ENCODE peak calls at places on chromosomes 2 and 18, in six cellular contexts. O is fibroblast of mammary gland, I is epithelial cell of proximal tubule, Y is sigmoid colon, D is A549, T is astrocyte of the spinal cord. J is an unnamed sample.

GRCh38 chr18:60485207-60485606 is 112.6 kb upstream of the MC4R start:
- DNase-seq in Y (no peak), D (no peak), T (peak), O (no peak), I (no peak), J (peak)

GRCh38 chr2:104701471-104701911 is 152.4 kb upstream of the POU3F3 start:
- DNase-seq in T (no peak), Y (no peak), O (no peak), I (no peak), D (no peak), J (no peak)

GRCh38 chr2:128219891-128220290 is 98.8 kb downstream of the HS6ST1 start:
- DNase-seq in I (no peak), T (no peak), O (no peak), Y (no peak), D (no peak), J (no peak)

GRCh38 chr18:421236-422155 is 79.0 kb downstream of the COLEC12 start:
- DNase-seq in I (no peak), T (peak), Y (no peak), D (no peak), O (peak), J (peak)

GRCh38 chr2:206572725-206573124 is 69.6 kb upstream of the FAM237A start:
- DNase-seq in I (no peak), Y (no peak), T (no peak), D (no peak), O (no peak), J (no peak)

GRCh38 chr2:230905448-230906430 is 19.3 kb downstream of the GPR55 start:
- DNase-seq in O (peak), I (no peak), Y (peak), T (peak), D (no peak), J (no peak)

GRCh38 chr2:44918095-44918775 is 23.3 kb upstream of the SIX3 start:
- DNase-seq in I (peak), T (no peak), Y (no peak), O (peak), D (no peak), J (peak)

GRCh38 chr2:84257871-84258270 is 201.2 kb downstream of the SUCLG1 start:
- DNase-seq in T (no peak), O (no peak), Y (no peak), I (no peak), D (no peak), J (no peak)

GRCh38 chr2:239321596-239322413 is 79.0 kb downstream of the HDAC4 start:
- DNase-seq in D (no peak), T (no peak), Y (no peak), O (no peak), I (no peak), J (no peak)

GRCh38 chr2:160783481-160783880 is 289.9 kb upstream of the RBMS1 start:
- DNase-seq in I (no peak), O (peak), Y (no peak), T (no peak), D (no peak), J (peak)

GRCh38 chr2:148027822-148028221 is 6.9 kb downstream of the MBD5 start:
- DNase-seq in D (no peak), Y (no peak), I (no peak), O (peak), T (no peak), J (no peak)

GRCh38 chr2:177211148-177211547 is 1.4 kb upstream of the HNRNPA3 start:
- DNase-seq in O (no peak), I (no peak), D (no peak), Y (no peak), T (no peak), J (no peak)

GRCh38 chr2:133817680-133818566 is 249.7 kb upstream of the NCKAP5 start:
- DNase-seq in Y (no peak), I (peak), D (peak), T (peak), O (peak), J (peak)

GRCh38 chr2:33583194-33583938 is 15.7 kb downstream of the FAM98A start:
- DNase-seq in D (no peak), I (no peak), Y (no peak), T (peak), O (peak), J (peak)

GRCh38 chr18:48992791-48993555 is 42.2 kb upstream of the SMAD7 start:
- DNase-seq in I (no peak), T (no peak), D (no peak), O (no peak), Y (no peak), J (no peak)

GRCh38 chr18:44960580-44960979 is 279.9 kb downstream of the SETBP1 start:
- DNase-seq in T (no peak), O (no peak), Y (no peak), D (no peak), I (no peak), J (no peak)

DNA sequence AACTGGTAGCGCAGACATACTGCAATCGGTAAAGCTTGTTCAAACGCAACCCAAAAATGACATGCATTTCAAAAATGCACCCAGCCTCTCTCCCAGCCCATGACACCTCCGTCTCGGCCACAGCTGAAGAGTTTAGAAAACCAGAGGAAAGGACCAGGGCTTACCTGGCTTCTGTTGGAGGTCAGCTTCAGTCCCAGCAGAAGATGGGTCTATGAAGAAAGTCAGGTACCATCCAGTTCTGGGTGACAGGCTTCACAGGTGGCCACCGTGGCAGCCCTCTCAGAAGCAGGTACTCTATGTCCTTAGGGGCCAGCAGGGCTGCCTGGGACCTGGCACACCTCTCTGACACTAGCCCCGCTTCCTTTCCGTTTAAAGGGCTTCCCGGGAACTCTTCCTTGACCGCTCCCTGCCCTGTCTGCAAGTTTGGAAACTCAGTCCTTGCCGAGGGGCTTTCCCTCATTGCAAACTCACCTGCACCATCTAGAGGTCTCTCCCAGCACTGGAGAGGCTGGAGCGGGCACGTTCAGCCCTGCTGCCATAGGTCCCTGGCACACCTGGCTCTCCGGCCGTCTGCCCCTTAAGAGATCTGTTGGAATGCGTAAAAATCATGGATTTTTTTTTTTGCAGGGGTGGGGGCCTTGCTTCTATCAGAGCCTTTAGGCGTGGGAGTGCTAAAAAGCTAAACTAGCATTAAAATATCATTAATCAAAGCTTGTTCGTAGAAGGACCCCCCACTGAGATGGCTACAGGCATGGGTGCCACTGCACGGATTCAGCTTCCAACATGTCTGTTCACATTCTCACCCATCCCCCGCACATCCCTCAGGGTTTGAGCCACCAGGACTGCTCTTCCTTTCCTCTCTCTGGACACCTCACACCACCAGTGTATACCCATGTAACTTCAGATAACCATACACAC is at the start of gene EDAR:
- DNase-seq in I (no peak), O (peak), D (peak), T (peak), Y (no peak), J (no peak)
- TF ChIP-seq CTCF in I (peak), O (peak), D (peak), T (peak), Y (no peak), J (peak)

DNA sequence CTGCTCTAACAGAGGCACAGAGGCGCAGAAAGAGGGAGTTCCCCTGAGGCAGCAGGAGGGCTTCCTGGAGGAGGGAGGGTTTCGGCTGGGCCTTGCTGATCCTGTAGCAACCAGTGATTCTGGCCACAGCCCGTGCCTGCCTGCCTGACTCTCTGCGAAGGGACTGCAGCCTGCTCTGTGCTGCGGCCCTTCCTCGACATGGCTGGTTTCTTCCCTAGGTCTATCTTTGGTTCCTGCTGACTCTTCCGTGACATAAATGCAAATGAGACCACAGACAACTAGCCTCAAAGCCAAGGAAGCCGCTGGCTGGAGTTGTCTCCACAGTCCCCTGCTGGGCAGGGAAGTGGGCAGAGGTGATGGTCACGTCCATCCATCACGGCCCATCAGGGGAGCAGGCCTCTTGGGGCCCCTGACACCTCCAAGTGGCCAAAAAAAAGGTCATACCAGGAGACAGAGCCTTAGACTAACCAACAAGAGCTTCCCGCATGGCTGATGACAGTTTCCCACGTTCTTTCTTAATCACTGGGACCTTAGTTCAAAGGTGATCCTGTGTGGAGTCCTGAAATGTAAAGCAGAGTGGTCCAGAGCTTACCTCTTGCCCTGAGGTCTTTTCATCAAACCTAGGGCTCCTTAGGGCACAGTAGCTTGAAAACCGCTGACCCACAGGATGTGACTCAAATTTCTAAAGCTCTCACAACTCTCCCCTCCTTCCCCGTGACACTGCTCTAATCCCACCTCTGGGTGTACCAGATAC is 55.3 kb downstream of the HS1BP3 start:
- DNase-seq in Y (peak), O (peak), T (peak), I (no peak), D (no peak), J (no peak)
- H3K4me3 ChIP-seq in Y (no peak), O (no peak), T (no peak), I (no peak), D (no peak), J (no peak)

DNA sequence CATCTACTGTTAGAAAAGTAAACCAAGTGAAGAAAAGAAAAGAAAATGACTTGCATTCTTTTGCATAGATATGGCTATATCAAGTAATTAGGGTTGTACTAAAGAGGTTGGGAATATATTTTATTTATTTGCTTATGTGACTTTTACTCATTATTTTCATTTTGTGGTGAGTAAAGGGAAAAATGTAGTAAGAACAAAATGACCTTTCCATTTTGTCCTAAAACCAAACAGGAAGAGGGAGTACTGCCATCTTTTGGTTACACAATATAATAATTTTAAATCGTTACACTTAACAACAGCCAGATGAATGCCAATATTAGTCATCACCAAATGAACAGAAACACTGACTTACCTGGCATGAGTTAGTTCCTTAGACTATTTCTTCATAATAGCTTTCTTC is 47.3 kb upstream of the NDUFV2 start:
- DNase-seq in T (peak), I (peak), Y (no peak), D (peak), O (peak), J (peak)
- TF ChIP-seq CTCF in T (peak), I (peak), Y (no peak), D (peak), O (peak), J (peak)

GRCh38 chr2:64526034-64526433 is 1.9 kb downstream of the AFTPH start:
- DNase-seq in O (no peak), Y (no peak), T (no peak), D (no peak), I (no peak), J (no peak)
- H3K4me3 ChIP-seq in O (no peak), Y (no peak), T (no peak), D (no peak), I (peak), J (peak)

GRCh38 chr2:169782513-169782912 is 16.2 kb upstream of the SSB start:
- DNase-seq in T (no peak), I (no peak), O (no peak), D (no peak), Y (no peak), J (no peak)
- TF ChIP-seq CTCF in T (no peak), I (no peak), O (no peak), D (no peak), Y (no peak), J (no peak)

DNA sequence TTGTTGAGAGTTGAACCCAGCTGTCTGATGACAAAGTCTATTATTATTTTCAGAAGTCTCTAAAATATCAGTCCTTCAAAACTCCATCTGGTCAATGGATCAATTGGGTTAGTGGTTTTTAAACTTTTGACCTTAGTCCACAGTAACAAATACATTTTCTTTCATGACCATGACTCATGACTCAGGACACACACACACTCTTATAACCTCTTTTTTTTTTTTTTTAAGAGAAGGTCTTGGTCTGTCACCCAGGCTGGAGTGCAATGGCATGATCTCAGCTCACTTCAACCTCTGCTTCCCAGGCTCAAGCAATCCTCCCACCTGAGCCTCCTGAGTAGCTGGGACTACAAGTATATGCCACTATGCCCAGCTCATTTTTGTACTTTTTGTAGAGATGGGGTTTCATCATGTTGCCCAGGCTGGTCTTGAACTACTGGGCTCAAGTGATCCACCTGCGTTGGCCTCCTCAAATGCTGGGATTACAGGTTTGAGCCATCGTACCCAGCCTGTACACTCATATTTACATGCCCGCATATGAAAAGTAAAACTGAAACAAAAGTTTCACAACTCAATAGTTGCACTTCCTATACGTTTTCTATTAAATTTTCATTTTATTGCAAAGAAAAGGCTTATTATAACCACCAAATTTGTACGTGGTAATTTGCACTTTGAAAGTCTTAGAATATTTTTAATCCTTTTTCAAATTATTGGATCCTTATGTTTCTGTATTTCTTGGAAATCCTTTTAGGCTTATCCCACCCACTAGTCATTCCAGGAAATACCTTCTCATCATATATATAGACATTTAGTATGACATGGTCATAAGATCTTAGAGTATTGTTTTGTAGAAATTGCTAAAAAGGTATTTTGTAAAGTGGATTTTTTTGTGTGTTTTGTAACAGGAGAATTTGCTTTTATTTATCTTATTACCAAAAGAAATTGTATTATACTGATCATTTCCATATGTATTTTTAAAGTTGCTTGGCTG is 199.0 kb downstream of the LPIN1 start:
- DNase-seq in Y (no peak), O (peak), T (no peak), I (peak), D (no peak), J (no peak)
- H3K4me3 ChIP-seq in Y (no peak), O (no peak), T (no peak), I (no peak), D (no peak), J (no peak)

DNA sequence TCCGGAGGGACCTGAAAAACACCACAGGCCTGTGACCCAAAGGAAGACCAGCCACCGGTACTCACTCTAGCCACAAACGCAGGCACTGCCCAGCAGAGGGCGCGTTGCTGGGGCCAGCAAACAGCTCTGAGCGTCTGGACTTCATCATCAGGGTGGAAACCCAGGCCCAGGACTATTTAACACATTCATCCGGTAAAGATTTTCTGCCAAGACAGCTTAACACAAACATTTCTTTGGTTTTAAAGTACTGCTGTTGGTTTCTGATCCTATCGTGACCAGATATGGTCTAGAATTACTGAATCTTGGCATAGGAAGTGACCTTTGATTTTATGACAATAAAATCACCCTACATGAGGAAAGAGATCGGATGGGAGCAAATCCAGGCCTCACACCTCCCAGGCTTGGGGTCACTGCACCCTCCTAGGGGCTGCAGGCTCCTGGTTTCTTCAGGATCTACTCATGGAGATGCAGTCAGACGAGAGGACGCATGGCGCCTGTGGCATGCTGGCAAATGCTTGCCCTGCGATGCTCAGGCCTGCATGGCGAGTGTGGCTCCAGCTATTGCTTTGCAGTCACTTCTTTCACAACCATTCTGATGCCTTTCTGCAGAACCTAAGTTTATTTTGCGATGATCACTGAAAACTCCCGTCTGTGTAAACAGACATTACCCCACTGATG is 130.4 kb downstream of the COL4A4 start:
- DNase-seq in T (peak), D (peak), O (peak), Y (peak), I (no peak), J (peak)
- TF ChIP-seq CTCF in T (peak), D (peak), O (peak), Y (peak), I (peak), J (peak)

GRCh38 chr2:62410926-62411456 is 95.0 kb downstream of the TMEM17 start:
- DNase-seq in Y (no peak), I (no peak), O (peak), D (no peak), T (peak), J (no peak)
- H3K4me3 ChIP-seq in Y (no peak), I (no peak), O (no peak), D (no peak), T (no peak), J (no peak)

GRCh38 chr2:232420463-232421188 is 14.0 kb downstream of the ALPG start:
- DNase-seq in D (peak), Y (no peak), T (no peak), O (no peak), I (no peak), J (no peak)
- TF ChIP-seq CTCF in D (no peak), Y (no peak), T (no peak), O (no peak), I (no peak), J (no peak)